ENCODE peak calls at places on chromosomes 4 and X, in four cellular contexts. R, B, J and G are unnamed samples.

GRCh38 chr4:176065365-176066249 is at the start of gene WDR17:
- DNase-seq in R (peak; percentile 42), B (peak; percentile 60), J (peak; percentile 98), G (no peak)

GRCh38 chr4:55468724-55469123 is 73.0 kb downstream of the TMEM165 start:
- DNase-seq in R (no peak), B (no peak), J (no peak), G (peak; percentile 15)

GRCh38 chr4:2592572-2592971 is 56.1 kb downstream of the FAM193A start:
- DNase-seq in R (no peak), B (no peak), J (no peak), G (no peak)

GRCh38 chrX:122269243-122269781 is 914.8 kb upstream of the GRIA3 start:
- DNase-seq in R (no peak), B (no peak), J (no peak), G (no peak)

GRCh38 chr4:100299019-100299418 is 108.8 kb upstream of the DDIT4L start:
- DNase-seq in R (peak; percentile 90), B (no peak), J (peak; percentile 1), G (peak; percentile 8)

GRCh38 chr4:55768291-55768690 is 51.3 kb upstream of the EXOC1L start:
- DNase-seq in R (peak; percentile 51), B (no peak), J (peak; percentile 40), G (no peak)

GRCh38 chr4:3445111-3445820 is 3.5 kb downstream of the HGFAC start:
- DNase-seq in R (no peak), B (no peak), J (no peak), G (no peak)

GRCh38 chr4:176921256-176921655 is 128.5 kb upstream of the VEGFC start:
- DNase-seq in R (no peak), B (no peak), J (no peak), G (no peak)

GRCh38 chrX:71604796-71605568 is 13.3 kb downstream of the CXCR3 start:
- DNase-seq in R (no peak), B (no peak), J (no peak), G (no peak)

GRCh38 chr4:4260185-4260751 is 12.2 kb upstream of the TMEM128 start:
- DNase-seq in R (peak; percentile 11), B (no peak), J (peak; percentile 63), G (peak; percentile 74)

GRCh38 chrX:110743679-110744340 is 51.8 kb downstream of the CHRDL1 start:
- DNase-seq in R (no peak), B (no peak), J (no peak), G (no peak)

GRCh38 chr4:1112821-1113182 is 562 bp downstream of the RNF212 start:
- DNase-seq in R (no peak), B (no peak), J (no peak), G (no peak)

GRCh38 chr4:132763465-132763864 is 385.6 kb upstream of the PCDH10 start:
- DNase-seq in R (no peak), B (no peak), J (no peak), G (no peak)

GRCh38 chr4:78454016-78454415 is 97.6 kb upstream of the ANXA3 start:
- DNase-seq in R (no peak), B (no peak), J (no peak), G (no peak)

GRCh38 chrX:63506320-63506719 is 155.2 kb upstream of the SPIN4 start:
- DNase-seq in R (no peak), B (no peak), J (peak; percentile 0), G (peak; percentile 15)

GRCh38 chr4:15368906-15369305 is 58.9 kb upstream of the C1QTNF7 start:
- DNase-seq in R (no peak), B (no peak), J (no peak), G (no peak)

GRCh38 chrX:10892605-10893225 is 218.4 kb upstream of the HCCS start:
- DNase-seq in R (no peak), B (no peak), J (no peak), G (no peak)

GRCh38 chr4:39745920-39746319 is 48.0 kb downstream of the UBE2K start:
- DNase-seq in R (no peak), B (no peak), J (no peak), G (no peak)

GRCh38 chr4:133866328-133866699 is 335.3 kb downstream of the PABPC4L start:
- DNase-seq in R (no peak), B (no peak), J (no peak), G (no peak)

GRCh38 chr4:52824603-52825310 is 37.4 kb upstream of the RASL11B start:
- DNase-seq in R (no peak), B (no peak), J (no peak), G (no peak)

GRCh38 chr4:153591441-153591840 is 92.6 kb upstream of the TLR2 start:
- DNase-seq in R (no peak), B (no peak), J (no peak), G (no peak)

GRCh38 chr4:10311939-10312338 is 145.3 kb downstream of the ZNF518B start:
- DNase-seq in R (no peak), B (no peak), J (no peak), G (no peak)

GRCh38 chrX:38641197-38641596 is 79.9 kb downstream of the TSPAN7 start:
- DNase-seq in R (no peak), B (no peak), J (no peak), G (no peak)

GRCh38 chr4:99468891-99469290 is 33.7 kb upstream of the ADH7 start:
- DNase-seq in R (no peak), B (no peak), J (no peak), G (no peak)

GRCh38 chr4:173038192-173038896 is 130.3 kb upstream of the GALNT7 start:
- DNase-seq in R (no peak), B (no peak), J (no peak), G (no peak)

GRCh38 chr4:184695178-184695896 is 38.6 kb downstream of the CENPU start:
- DNase-seq in R (no peak), B (no peak), J (no peak), G (no peak)

GRCh38 chrX:52574416-52575275 is 57.8 kb upstream of the XAGE1B start:
- DNase-seq in R (no peak), B (no peak), J (peak; percentile 7), G (peak; percentile 22)

GRCh38 chr4:187840814-187841213 is 154.8 kb upstream of the ZFP42 start:
- DNase-seq in R (no peak), B (no peak), J (no peak), G (no peak)